ENCODE peak calls at places on chromosomes 11 and 22, in ten cellular contexts. L is GM06990, U is neural progenitor cell, V is lower leg skin, X is epithelial cell of proximal tubule, H is A673, N is GM23338, C is pancreas, A is psoas muscle, Q is fibroblast of lung. R is an unnamed sample.

GRCh38 chr11:77375114-77375513 is 73.6 kb upstream of the GDPD4 start:
- DNase-seq in N (no peak), X (no peak), Q (peak; percentile 33), H (no peak), L (no peak), V (no peak), C (no peak), A (no peak), U (no peak), R (no peak)

GRCh38 chr11:64498151-64498550 is 92.9 kb upstream of the SLC22A12 start:
- DNase-seq in H (no peak), C (no peak), X (no peak), U (no peak), L (no peak), V (no peak), A (no peak), Q (no peak), N (no peak), R (no peak)

GRCh38 chr11:131749100-131749499 is 378.7 kb downstream of the NTM start:
- DNase-seq in N (no peak), C (no peak), V (no peak), A (no peak), L (no peak), X (no peak), Q (peak; percentile 74), H (peak; percentile 61), U (no peak), R (no peak)

GRCh38 chr22:38774496-38775166 is 18.8 kb upstream of the SUN2 start:
- DNase-seq in V (no peak), L (no peak), A (no peak), H (no peak), C (no peak), U (no peak), X (no peak), N (no peak), Q (no peak), R (no peak)

GRCh38 chr22:24521791-24522245 is 26.7 kb downstream of the UPB1 start:
- DNase-seq in H (peak; percentile 66), X (peak; percentile 63), U (peak; percentile 75), V (no peak), A (peak; percentile 52), L (no peak), Q (peak; percentile 52), C (peak; percentile 66), N (peak; percentile 91), R (peak; percentile 48)

GRCh38 chr11:65546217-65546958 is 11.8 kb downstream of the LTBP3 start:
- DNase-seq in Q (no peak), A (peak; percentile 86), X (no peak), L (peak; percentile 92), N (peak; percentile 95), H (peak; percentile 88), V (peak; percentile 87), C (peak; percentile 98), U (peak; percentile 94), R (peak; percentile 88)

GRCh38 chr11:129190087-129190486 is 2.0 kb downstream of the ARHGAP32 start:
- DNase-seq in A (no peak), L (no peak), Q (peak; percentile 34), U (no peak), V (no peak), C (no peak), X (no peak), H (no peak), N (no peak), R (no peak)

GRCh38 chr11:5696210-5696609 is 6.6 kb downstream of the TRIM22 start:
- DNase-seq in C (no peak), X (no peak), U (no peak), N (no peak), H (no peak), Q (no peak), L (no peak), V (no peak), A (no peak), R (no peak)

GRCh38 chr22:46192210-46192993 is 42.1 kb downstream of the PPARA start:
- DNase-seq in V (no peak), L (no peak), N (no peak), X (no peak), A (no peak), C (no peak), H (no peak), U (no peak), Q (no peak), R (no peak)

GRCh38 chr11:57160665-57161064 is 21.1 kb upstream of the LRRC55 start:
- DNase-seq in C (no peak), A (no peak), N (no peak), Q (no peak), V (no peak), U (no peak), L (no peak), H (no peak), X (no peak), R (no peak)
- H3K4me3 ChIP-seq in C (no peak overlapping the region), A (no peak overlapping the region), N (no peak overlapping the region), Q (no peak overlapping the region), V (no peak overlapping the region), U (no peak overlapping the region), L (no peak overlapping the region), H (no peak overlapping the region), X (no peak overlapping the region), R (no peak overlapping the region)

GRCh38 chr22:49724893-49725489 is 102.7 kb downstream of the BRD1 start:
- DNase-seq in A (peak; percentile 67), X (no peak), C (peak; percentile 78), U (peak; percentile 90), N (no peak), V (no peak), H (peak; percentile 77), Q (peak; percentile 12), L (peak; percentile 64), R (peak; percentile 35)

GRCh38 chr22:49725516-49725915 is 102.2 kb downstream of the BRD1 start:
- DNase-seq in X (no peak), L (no peak), Q (no peak), C (peak; percentile 53), H (no peak), N (no peak), V (no peak), A (no peak), U (no peak), R (no peak)

GRCh38 chr22:49723478-49724029 is 104.1 kb downstream of the BRD1 start:
- DNase-seq in V (no peak), C (no peak), X (no peak), H (no peak), A (no peak), Q (no peak), N (no peak), U (no peak), L (no peak), R (no peak)

GRCh38 chr22:49726022-49726681 is 101.5 kb downstream of the BRD1 start:
- DNase-seq in N (no peak), X (no peak), H (no peak), V (no peak), U (no peak), Q (no peak), A (no peak), C (no peak), L (no peak), R (no peak)

DNA sequence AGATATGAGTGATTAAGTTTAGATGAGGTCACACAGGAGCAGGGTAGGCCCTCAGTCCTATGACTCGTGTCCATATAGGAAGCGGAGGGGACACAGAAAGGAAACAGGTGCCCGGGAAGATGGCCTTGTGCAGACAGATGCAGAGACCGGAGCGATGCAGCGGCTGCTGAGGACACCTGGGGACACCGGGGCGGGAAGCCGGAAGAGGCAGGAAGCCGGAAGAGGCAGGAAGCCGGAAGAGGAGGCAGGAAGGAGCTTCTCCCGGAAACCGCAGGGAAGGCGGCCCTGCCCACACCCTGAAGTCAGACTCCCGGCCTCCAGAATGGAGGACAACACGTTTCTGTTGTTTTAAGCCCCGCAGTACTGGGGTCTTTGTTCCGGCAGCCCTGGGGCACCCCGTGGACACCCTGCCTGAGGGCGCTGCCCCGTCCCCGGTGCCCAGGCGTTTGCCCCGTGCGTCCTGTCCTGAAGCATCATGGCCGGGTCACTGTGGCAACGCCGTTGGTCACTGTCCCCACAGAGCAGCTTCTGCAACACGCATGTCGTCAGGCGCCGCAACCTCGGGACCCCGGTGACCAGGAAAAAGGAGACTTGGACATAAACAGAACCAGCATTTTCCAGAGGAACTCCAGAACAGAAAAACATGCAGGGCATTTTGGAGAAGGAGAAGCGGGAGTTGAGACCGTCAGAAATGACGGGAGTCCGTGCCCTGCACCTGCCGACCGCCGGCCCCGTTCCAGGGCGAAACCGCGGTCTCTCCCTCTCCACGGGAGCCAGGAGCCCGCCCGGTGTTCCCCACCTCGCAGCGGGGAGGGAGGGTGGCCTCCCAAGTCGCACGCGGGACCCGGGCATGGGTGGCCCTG is 103.4 kb downstream of the BRD1 start:
- DNase-seq in C (peak; percentile 39), L (no peak), A (no peak), H (peak; percentile 54), V (no peak), U (no peak), Q (no peak), N (no peak), X (no peak), R (peak; percentile 67)
- H3K4me3 ChIP-seq in C (peak overlapping the region; percentile 21), L (peak overlapping the region; percentile 69), A (peak overlapping the region; percentile 53), H (peak overlapping the region; percentile 55), V (no peak overlapping the region), U (peak overlapping the region; percentile 43), Q (no peak overlapping the region), N (no peak overlapping the region), X (no peak overlapping the region), R (peak overlapping the region; percentile 68)

GRCh38 chr11:20111871-20112270 is 48.4 kb downstream of the DBX1 start:
- DNase-seq in Q (no peak), N (no peak), V (no peak), X (no peak), H (no peak), C (no peak), A (no peak), U (no peak), L (no peak), R (no peak)

GRCh38 chr11:20113147-20113435 is 47.2 kb downstream of the DBX1 start:
- DNase-seq in C (no peak), U (no peak), V (no peak), Q (no peak), H (no peak), A (no peak), X (peak; percentile 83), N (no peak), L (no peak), R (no peak)

GRCh38 chr11:20114588-20114987 is 45.7 kb downstream of the DBX1 start:
- DNase-seq in V (no peak), H (no peak), N (no peak), U (no peak), A (no peak), X (no peak), C (no peak), L (no peak), Q (no peak), R (no peak)

GRCh38 chr11:20110908-20111669 is 49.2 kb downstream of the DBX1 start:
- DNase-seq in L (peak; percentile 26), X (no peak), H (peak; percentile 36), V (peak; percentile 42), Q (peak; percentile 85), N (peak; percentile 93), C (no peak), A (no peak), U (peak; percentile 76), R (peak; percentile 52)

GRCh38 chr11:20112291-20113146 is 47.8 kb downstream of the DBX1 start:
- DNase-seq in V (peak; percentile 77), A (peak; percentile 79), L (no peak), Q (peak; percentile 95), H (peak; percentile 53), N (no peak), X (peak; percentile 93), U (no peak), C (peak; percentile 76), R (no peak)
- H3K4me3 ChIP-seq in V (no peak overlapping the region), A (peak overlapping the region; percentile 33), L (no peak overlapping the region), Q (no peak overlapping the region), H (no peak overlapping the region), N (no peak overlapping the region), X (peak overlapping the region; percentile 32), U (no peak overlapping the region), C (no peak overlapping the region), R (no peak overlapping the region)

GRCh38 chr11:85718126-85718943 is 32.3 kb upstream of the CCDC89 start:
- DNase-seq in L (no peak), V (no peak), Q (peak; percentile 28), C (no peak), X (no peak), H (no peak), N (no peak), U (no peak), A (no peak), R (no peak)
- H3K4me3 ChIP-seq in L (no peak overlapping the region), V (no peak overlapping the region), Q (peak overlapping the region; percentile 82), C (no peak overlapping the region), X (peak overlapping the region; percentile 53), H (no peak overlapping the region), N (peak overlapping the region; percentile 21), U (peak overlapping the region; percentile 41), A (peak overlapping the region; percentile 45), R (no peak overlapping the region)